ENCODE peak calls at places on chromosome 9, in five cellular contexts. T is endothelial cell of umbilical vein, M is K562, E is NB4, K is GM12878. H is an unnamed sample.

GRCh38 chr9:133089271-133089671 is 27.5 kb downstream of the CEL start:
- DNase-seq in T (no peak), M (no peak), E (peak), K (no peak), H (no peak)

GRCh38 chr9:71725590-71726338 is 42.5 kb downstream of the CEMIP2 start:
- DNase-seq in T (peak), M (peak), E (no peak), K (no peak), H (peak)

GRCh38 chr9:91178281-91179236 is 183.2 kb downstream of the AUH start:
- DNase-seq in T (no peak), M (no peak), E (no peak), K (no peak), H (no peak)

GRCh38 chr9:15381491-15381890 is 41.2 kb upstream of the SNAPC3 start:
- DNase-seq in T (no peak), M (no peak), E (no peak), K (no peak), H (no peak)

GRCh38 chr9:36306481-36307306 is 48.4 kb upstream of the GNE start:
- DNase-seq in T (peak), M (no peak), E (peak), K (no peak), H (peak)

GRCh38 chr9:12759767-12760166 is 15.1 kb upstream of the LURAP1L start:
- DNase-seq in T (no peak), M (no peak), E (no peak), K (no peak), H (no peak)

GRCh38 chr9:133574791-133575672 is 34.2 kb downstream of the FAM163B start:
- DNase-seq in T (no peak), M (no peak), E (no peak), K (no peak), H (no peak)

GRCh38 chr9:127977877-127978647 is 2.7 kb downstream of the EEIG1 start:
- DNase-seq in T (no peak), M (peak), E (peak), K (no peak), H (peak)

GRCh38 chr9:127184641-127185040 is 62.2 kb upstream of the ANGPTL2 start:
- DNase-seq in T (no peak), M (no peak), E (no peak), K (no peak), H (no peak)

GRCh38 chr9:99222416-99223280 is 566 bp downstream of the SEC61B start:
- DNase-seq in T (no peak), M (no peak), E (no peak), K (no peak), H (no peak)

GRCh38 chr9:135294826-135295225 is 184.8 kb upstream of the PPP1R26 start:
- DNase-seq in T (no peak), M (no peak), E (no peak), K (no peak), H (no peak)

GRCh38 chr9:109401169-109401989 is 80.5 kb upstream of the EPB41L4B start:
- DNase-seq in T (peak), M (peak), E (peak), K (no peak), H (peak)

DNA sequence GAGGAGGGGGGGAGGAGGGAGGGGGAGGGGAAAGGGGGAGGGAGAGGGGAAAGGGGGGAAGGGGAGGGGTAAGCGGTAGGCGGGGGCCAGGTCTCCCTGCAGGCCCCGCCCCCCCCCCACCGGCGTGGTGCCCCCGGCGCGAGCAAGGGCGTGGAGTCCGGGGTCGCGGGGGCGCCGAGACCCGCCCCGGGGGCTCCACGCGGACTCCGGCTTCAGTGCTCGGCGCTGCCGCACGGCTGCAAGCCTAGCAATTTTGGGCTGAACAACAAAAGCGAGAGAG is 10.8 kb downstream of the C9orf50 start:
- DNase-seq in T (no peak), M (no peak), E (no peak), K (no peak), H (no peak)
- TF ChIP-seq MYC in T (no peak), M (no peak), E (no peak), K (no peak), H (no peak)

GRCh38 chr9:92196909-92197308 is 81.7 kb upstream of the SPTLC1 start:
- DNase-seq in T (no peak), M (no peak), E (no peak), K (no peak), H (no peak)
- TF ChIP-seq MYC in T (no peak), M (no peak), E (no peak), K (no peak), H (no peak)

DNA sequence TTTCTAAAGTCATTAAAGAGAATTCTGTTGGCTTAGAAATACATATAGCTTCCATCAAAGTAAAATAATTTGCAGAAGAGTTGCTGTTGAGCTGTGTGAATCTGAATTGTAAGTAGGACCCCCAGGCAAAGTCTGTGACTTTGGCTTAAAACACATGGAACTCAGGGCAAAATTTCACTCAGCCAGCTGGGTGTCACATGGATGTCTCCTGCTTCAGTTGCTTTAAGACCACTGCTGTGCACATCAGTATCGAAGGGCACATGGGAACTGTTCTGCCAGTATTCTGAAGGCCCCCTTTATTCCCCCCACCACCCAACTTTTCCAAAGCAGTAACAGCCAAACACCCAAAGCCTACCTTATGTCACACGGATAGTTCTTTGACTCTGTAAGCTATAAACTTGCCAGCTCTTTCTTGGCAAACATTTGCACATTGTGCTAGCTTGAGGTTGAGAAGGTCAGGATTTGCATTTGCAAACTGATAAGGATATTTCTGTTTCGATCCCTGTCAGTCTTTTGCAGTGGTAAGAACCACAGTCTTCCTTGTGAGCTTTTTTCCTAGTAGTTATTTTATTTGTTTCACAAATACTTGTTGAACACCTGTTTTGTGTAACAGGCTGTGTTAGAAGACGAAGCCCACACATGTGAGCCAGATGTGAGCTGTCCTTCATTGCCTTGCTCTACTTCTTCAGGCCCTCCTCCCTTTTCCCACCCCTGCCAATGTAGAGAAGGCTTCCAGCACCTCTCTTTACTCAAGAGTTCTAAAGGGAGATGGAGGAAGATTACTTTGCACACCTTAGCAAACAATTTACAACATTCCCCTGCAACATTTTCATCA is 326.8 kb upstream of the KLF4 start:
- DNase-seq in T (no peak), M (no peak), E (no peak), K (peak), H (no peak)
- TF ChIP-seq MYC in T (no peak), M (no peak), E (no peak), K (no peak), H (no peak)

GRCh38 chr9:72882117-72882775 is 70.6 kb downstream of the ALDH1A1 start:
- DNase-seq in T (no peak), M (no peak), E (no peak), K (no peak), H (no peak)
- TF ChIP-seq MYC in T (no peak), M (no peak), E (no peak), K (no peak), H (no peak)

GRCh38 chr9:88076286-88077070 is 61.8 kb downstream of the SPATA31C2 start:
- DNase-seq in T (peak), M (peak), E (peak), K (no peak), H (peak)
- TF ChIP-seq MYC in T (no peak), M (no peak), E (peak), K (no peak), H (peak)

GRCh38 chr9:120941046-120941770 is 14.6 kb upstream of the TRAF1 start:
- DNase-seq in T (no peak), M (no peak), E (no peak), K (no peak), H (no peak)
- TF ChIP-seq MYC in T (no peak), M (no peak), E (no peak), K (no peak), H (no peak)

GRCh38 chr9:116157436-116158138 is 4.0 kb downstream of the PAPPA start:
- DNase-seq in T (no peak), M (no peak), E (no peak), K (no peak), H (peak)
- TF ChIP-seq MYC in T (no peak), M (no peak), E (no peak), K (no peak), H (no peak)

GRCh38 chr9:137357166-137357565 is 55.1 kb upstream of the NRARP start:
- DNase-seq in T (no peak), M (no peak), E (no peak), K (no peak), H (peak)

GRCh38 chr9:137355445-137356365 is 53.6 kb upstream of the NRARP start:
- DNase-seq in T (no peak), M (no peak), E (no peak), K (no peak), H (no peak)

GRCh38 chr9:137358126-137358525 is 56.1 kb upstream of the NRARP start:
- DNase-seq in T (no peak), M (no peak), E (no peak), K (no peak), H (no peak)

GRCh38 chr9:137354845-137355420 is 52.9 kb upstream of the NRARP start:
- DNase-seq in T (no peak), M (no peak), E (no peak), K (no peak), H (no peak)

GRCh38 chr9:137359850-137360249 is 57.8 kb upstream of the NRARP start:
- DNase-seq in T (no peak), M (no peak), E (no peak), K (no peak), H (no peak)
- TF ChIP-seq MYC in T (no peak), M (no peak), E (no peak), K (no peak), H (no peak)

GRCh38 chr9:2677927-2678889 is 39.1 kb upstream of the KCNV2 start:
- DNase-seq in T (no peak), M (no peak), E (no peak), K (no peak), H (no peak)
- TF ChIP-seq MYC in T (no peak), M (no peak), E (no peak), K (no peak), H (no peak)

DNA sequence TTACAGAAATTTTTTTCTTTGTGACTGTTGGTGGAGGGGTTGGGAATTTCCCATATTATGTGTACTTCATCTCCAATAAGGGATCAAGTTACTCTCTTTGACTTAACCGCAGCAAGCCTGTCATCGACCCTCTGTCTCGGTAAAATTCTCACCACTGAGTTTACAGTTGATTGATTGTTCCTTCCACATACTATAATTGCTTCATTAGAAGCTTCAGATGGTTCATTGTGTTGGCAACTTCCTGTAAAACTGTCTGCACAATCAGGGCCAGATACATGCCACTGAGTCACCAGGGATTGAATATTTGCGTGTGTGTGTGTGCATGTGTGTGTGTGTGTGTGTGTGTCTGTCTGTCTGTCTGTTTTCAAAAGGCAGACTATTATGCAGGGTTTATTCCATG is 176.6 kb downstream of the ZNF462 start:
- DNase-seq in T (no peak), M (no peak), E (no peak), K (peak), H (no peak)
- TF ChIP-seq MYC in T (no peak), M (no peak), E (no peak), K (no peak), H (no peak)